ENCODE peak calls at places on chromosome 20, in four cellular contexts. One of them, this sample, is unnamed.

GRCh38 chr20:48668451-48668946 is 159.3 kb downstream of the PREX1 start:
- DNase-seq in activated T-cell treated with anti-CD3 and anti-CD28 coated beads for 24 hours: no peak
- DNase-seq in amygdala: peak
- DNase-seq in activated naive CD8-positive, alpha-beta T cell treated with anti-CD3 and anti-CD28 coated beads for 36 hours: no peak
- DNase-seq in this sample: no peak

GRCh38 chr20:45080867-45081616 is 19.9 kb downstream of the KCNS1 start:
- DNase-seq in activated T-cell treated with anti-CD3 and anti-CD28 coated beads for 24 hours: no peak
- DNase-seq in activated naive CD8-positive, alpha-beta T cell treated with anti-CD3 and anti-CD28 coated beads for 36 hours: no peak
- DNase-seq in amygdala: no peak
- DNase-seq in this sample: no peak

GRCh38 chr20:8043687-8044278 is 24.2 kb upstream of the TMX4 start:
- DNase-seq in activated naive CD8-positive, alpha-beta T cell treated with anti-CD3 and anti-CD28 coated beads for 36 hours: no peak
- DNase-seq in amygdala: no peak
- DNase-seq in activated T-cell treated with anti-CD3 and anti-CD28 coated beads for 24 hours: peak
- DNase-seq in this sample: peak

GRCh38 chr20:36184816-36185776 is 30.6 kb downstream of the EPB41L1 start:
- DNase-seq in activated T-cell treated with anti-CD3 and anti-CD28 coated beads for 24 hours: no peak
- DNase-seq in activated naive CD8-positive, alpha-beta T cell treated with anti-CD3 and anti-CD28 coated beads for 36 hours: no peak
- DNase-seq in amygdala: no peak
- DNase-seq in this sample: no peak

GRCh38 chr20:12072221-12072944 is 154.7 kb downstream of the BTBD3 start:
- DNase-seq in amygdala: no peak
- DNase-seq in activated T-cell treated with anti-CD3 and anti-CD28 coated beads for 24 hours: no peak
- DNase-seq in activated naive CD8-positive, alpha-beta T cell treated with anti-CD3 and anti-CD28 coated beads for 36 hours: no peak
- DNase-seq in this sample: no peak

GRCh38 chr20:17155401-17155800 is 71.4 kb upstream of the PCSK2 start:
- DNase-seq in activated naive CD8-positive, alpha-beta T cell treated with anti-CD3 and anti-CD28 coated beads for 36 hours: no peak
- DNase-seq in amygdala: no peak
- DNase-seq in activated T-cell treated with anti-CD3 and anti-CD28 coated beads for 24 hours: no peak
- DNase-seq in this sample: no peak

GRCh38 chr20:10427060-10427692 is 6.8 kb downstream of the MKKS start:
- DNase-seq in activated naive CD8-positive, alpha-beta T cell treated with anti-CD3 and anti-CD28 coated beads for 36 hours: peak
- DNase-seq in activated T-cell treated with anti-CD3 and anti-CD28 coated beads for 24 hours: no peak
- DNase-seq in amygdala: no peak
- DNase-seq in this sample: no peak

GRCh38 chr20:56429496-56429895 is 17.4 kb downstream of the CASS4 start:
- DNase-seq in activated T-cell treated with anti-CD3 and anti-CD28 coated beads for 24 hours: peak
- DNase-seq in activated naive CD8-positive, alpha-beta T cell treated with anti-CD3 and anti-CD28 coated beads for 36 hours: peak
- DNase-seq in amygdala: no peak
- DNase-seq in this sample: no peak

GRCh38 chr20:38473353-38473795 is 731 bp downstream of the RALGAPB start:
- DNase-seq in activated T-cell treated with anti-CD3 and anti-CD28 coated beads for 24 hours: no peak
- DNase-seq in amygdala: no peak
- DNase-seq in activated naive CD8-positive, alpha-beta T cell treated with anti-CD3 and anti-CD28 coated beads for 36 hours: no peak
- DNase-seq in this sample: peak

This sample was measured in HL-60.